ENCODE peak calls at places on chromosomes 6 and 20, in five cellular contexts. S is heart left ventricle, C is uterus, Y is psoas muscle, I is right cardiac atrium. U is an unnamed sample.

GRCh38 chr20:17655865-17656489 is 26.1 kb downstream of the RRBP1 start:
- DNase-seq in C (peak; percentile 14), I (no peak), S (no peak), Y (no peak), U (peak; percentile 73)

GRCh38 chr6:66937180-66937579 is 1230.2 kb upstream of the EYS start:
- DNase-seq in C (no peak), Y (no peak), S (no peak), I (no peak), U (no peak)

GRCh38 chr6:126773122-126773805 is 345.2 kb upstream of the RSPO3 start:
- DNase-seq in S (no peak), Y (no peak), I (peak; percentile 39), C (no peak), U (no peak)

GRCh38 chr6:169701953-169702639 is at the start of the genes C6orf120 and WDR27:
- DNase-seq in Y (peak; percentile 98), S (peak; percentile 96), C (peak; percentile 94), I (peak; percentile 99), U (peak; percentile 93)

GRCh38 chr20:40882173-40882572 is 146.4 kb upstream of the TOP1 start:
- DNase-seq in S (no peak), C (no peak), I (no peak), Y (no peak), U (no peak)

GRCh38 chr6:20069130-20069529 is 143.1 kb downstream of the MBOAT1 start:
- DNase-seq in Y (no peak), S (no peak), I (no peak), C (no peak), U (no peak)

GRCh38 chr6:144468709-144469108 is 183.6 kb downstream of the UTRN start:
- DNase-seq in Y (no peak), I (no peak), S (no peak), C (no peak), U (no peak)

GRCh38 chr20:40961176-40961575 is 67.4 kb upstream of the TOP1 start:
- DNase-seq in Y (no peak), I (no peak), S (no peak), C (no peak), U (no peak)

GRCh38 chr6:52337633-52338290 is 24.2 kb upstream of the PAQR8 start:
- DNase-seq in I (no peak), Y (no peak), C (no peak), S (no peak), U (peak; percentile 58)

GRCh38 chr6:166673309-166673708 is 46.3 kb upstream of the RPS6KA2 start:
- DNase-seq in I (no peak), S (no peak), C (no peak), Y (no peak), U (no peak)
- H3K27ac ChIP-seq in I (no peak overlapping the region), S (no peak overlapping the region), C (no peak overlapping the region), Y (no peak overlapping the region), U (no peak overlapping the region)

DNA sequence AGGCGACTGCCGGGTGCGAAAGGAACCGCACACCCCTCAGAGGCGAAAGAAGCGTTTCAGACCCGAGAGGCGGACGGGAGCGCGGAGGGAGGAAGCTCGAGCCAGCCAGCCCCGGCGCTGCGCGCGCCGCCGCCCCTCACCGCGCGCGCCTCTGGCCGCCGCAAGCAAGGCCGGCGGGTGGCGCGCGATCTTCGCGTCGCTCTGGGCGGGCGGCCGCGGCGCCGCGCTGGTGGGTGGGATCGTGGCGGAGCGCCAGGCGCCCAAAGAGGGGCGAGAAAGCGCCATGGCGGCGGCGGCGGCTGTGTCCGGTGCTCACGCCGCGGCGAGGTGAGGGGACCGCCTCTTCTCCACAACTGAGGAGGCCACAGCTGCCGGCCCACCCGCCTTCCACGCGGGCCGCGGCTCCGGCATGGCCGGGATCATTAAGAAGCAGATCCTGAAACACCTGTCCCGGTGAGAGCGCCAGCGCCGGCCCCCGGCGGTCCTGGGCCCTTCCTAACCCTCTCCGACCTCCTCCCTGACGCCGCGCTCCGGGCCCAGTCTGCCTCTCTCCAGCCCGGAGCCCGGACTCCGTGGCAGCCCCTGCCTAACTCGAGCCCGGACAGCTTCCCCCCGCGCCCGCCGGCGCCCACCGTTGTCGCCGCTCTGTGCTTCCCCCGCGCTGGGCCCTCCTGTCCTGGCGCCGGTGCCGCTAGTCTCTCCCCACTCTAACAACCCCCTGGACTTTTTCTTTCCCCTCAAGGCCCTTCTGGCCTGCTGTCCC is at the start of gene BLTP3A:
- DNase-seq in Y (peak; percentile 81), I (peak; percentile 90), C (peak; percentile 68), S (peak; percentile 83), U (peak; percentile 80)
- H3K4me3 ChIP-seq in Y (peak within 1 kb of the TSS; percentile 100), I (peak within 1 kb of the TSS; percentile 72), C (peak within 1 kb of the TSS; percentile 72), S (peak within 1 kb of the TSS; percentile 82), U (peak within 1 kb of the TSS; percentile 86)

GRCh38 chr6:82216549-82216948 is 31.0 kb downstream of the IBTK start:
- DNase-seq in Y (no peak), C (no peak), I (no peak), S (no peak), U (no peak)
- H3K27ac ChIP-seq in Y (no peak overlapping the region), C (no peak overlapping the region), I (no peak overlapping the region), S (no peak overlapping the region), U (no peak overlapping the region)

GRCh38 chr6:11206576-11206975 is 25.9 kb downstream of the NEDD9 start:
- DNase-seq in S (no peak), Y (no peak), I (no peak), C (no peak), U (peak; percentile 84)

GRCh38 chr6:11205721-11206120 is 26.7 kb downstream of the NEDD9 start:
- DNase-seq in C (no peak), Y (no peak), S (no peak), I (no peak), U (no peak)

GRCh38 chr6:11208267-11208666 is 24.2 kb downstream of the NEDD9 start:
- DNase-seq in Y (no peak), I (no peak), S (no peak), C (no peak), U (no peak)

GRCh38 chr6:11209369-11209768 is 23.1 kb downstream of the NEDD9 start:
- DNase-seq in C (no peak), I (no peak), Y (no peak), S (no peak), U (no peak)

GRCh38 chr6:11207199-11207968 is 25.1 kb downstream of the NEDD9 start:
- DNase-seq in Y (no peak), S (peak; percentile 48), C (peak; percentile 37), I (no peak), U (peak; percentile 98)
- H3K4me3 ChIP-seq in Y (no peak overlapping the region), S (no peak overlapping the region), C (no peak overlapping the region), I (no peak overlapping the region), U (peak overlapping the region; percentile 56)

GRCh38 chr6:160509610-160510009 is 154.5 kb downstream of the LPA start:
- DNase-seq in I (no peak), C (no peak), Y (no peak), S (no peak), U (no peak)
- H3K27ac ChIP-seq in I (no peak overlapping the region), C (no peak overlapping the region), Y (no peak overlapping the region), S (no peak overlapping the region), U (no peak overlapping the region)

DNA sequence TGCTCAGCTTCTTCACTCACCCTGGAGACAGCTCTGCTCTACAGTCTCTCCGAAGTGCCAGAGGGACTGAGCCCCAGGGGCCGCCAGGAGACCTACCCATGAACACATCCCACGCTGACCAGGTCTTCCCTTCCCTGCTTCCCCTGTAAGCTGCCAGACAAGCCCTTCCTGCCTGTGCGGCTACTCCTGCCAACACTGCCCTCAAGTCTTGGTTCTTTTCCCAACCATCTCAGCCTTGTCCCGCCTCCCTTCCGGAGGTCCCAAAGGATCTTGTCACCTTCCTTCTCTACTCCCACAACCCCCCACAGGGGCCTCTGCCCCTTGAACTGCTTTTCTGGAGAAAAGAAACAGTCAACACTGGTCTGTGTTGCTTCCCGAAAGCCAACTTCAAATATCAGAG is 15.0 kb downstream of the CPNE5 start:
- DNase-seq in S (peak; percentile 39), C (no peak), I (no peak), Y (no peak), U (no peak)
- H3K4me3 ChIP-seq in S (no peak overlapping the region), C (no peak overlapping the region), I (no peak overlapping the region), Y (no peak overlapping the region), U (no peak overlapping the region)

GRCh38 chr20:14553774-14554524 is 216.5 kb upstream of the FLRT3 start:
- DNase-seq in S (no peak), C (no peak), Y (peak; percentile 11), I (no peak), U (no peak)
- H3K27ac ChIP-seq in S (no peak overlapping the region), C (no peak overlapping the region), Y (no peak overlapping the region), I (no peak overlapping the region), U (no peak overlapping the region)

DNA sequence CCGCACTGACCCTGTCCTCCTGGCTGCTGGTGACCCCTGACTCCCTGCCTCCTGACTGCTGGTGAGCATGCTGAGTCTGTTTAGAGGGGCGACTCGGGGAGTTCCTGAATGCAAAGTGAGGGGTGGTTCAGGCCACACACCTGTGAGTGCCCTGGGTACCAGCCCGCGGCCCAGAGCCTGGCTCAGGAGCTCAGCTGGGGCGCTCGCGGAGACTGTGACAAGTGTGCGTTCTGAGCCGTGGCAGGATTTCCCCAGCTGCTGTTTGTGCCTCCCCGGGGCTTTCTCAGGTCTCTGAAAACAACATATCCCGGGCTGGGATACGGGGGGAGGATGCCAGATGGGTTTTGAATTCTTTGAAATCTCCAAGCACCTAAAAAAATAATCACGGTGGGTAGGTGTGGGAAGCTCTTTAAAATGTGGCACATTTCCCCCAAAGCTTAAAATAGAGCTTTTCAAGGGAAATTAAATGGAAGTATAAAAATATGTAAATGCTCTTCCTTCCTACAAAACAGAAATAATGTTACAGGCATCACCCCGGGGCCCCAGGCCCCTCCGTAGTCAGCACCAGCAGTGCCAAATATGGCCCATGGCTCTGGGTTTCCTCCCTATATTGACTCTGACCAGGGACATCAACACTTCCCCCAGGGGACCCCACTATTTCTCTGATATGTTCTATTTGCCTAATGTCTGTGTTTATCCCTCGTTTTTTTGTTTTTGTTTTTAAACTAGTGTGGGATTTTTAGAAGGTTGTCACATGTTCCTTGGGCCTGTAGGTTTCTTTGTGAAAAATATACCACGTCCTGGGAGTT is 49.9 kb upstream of the TAGAP start:
- DNase-seq in C (no peak), S (no peak), I (no peak), Y (no peak), U (no peak)
- H3K4me3 ChIP-seq in C (no peak overlapping the region), S (no peak overlapping the region), I (no peak overlapping the region), Y (no peak overlapping the region), U (no peak overlapping the region)

GRCh38 chr6:53858196-53858595 is 63.4 kb downstream of the LRRC1 start:
- DNase-seq in I (no peak), Y (no peak), S (no peak), C (no peak), U (no peak)
- H3K27ac ChIP-seq in I (no peak overlapping the region), Y (no peak overlapping the region), S (no peak overlapping the region), C (no peak overlapping the region), U (no peak overlapping the region)

GRCh38 chr20:21507275-21508229 is 6.3 kb downstream of the NKX2-2 start:
- DNase-seq in S (no peak), C (no peak), Y (no peak), I (no peak), U (no peak)

GRCh38 chr20:21510414-21510971 is 3.4 kb downstream of the NKX2-2 start:
- DNase-seq in S (no peak), C (no peak), I (no peak), Y (no peak), U (no peak)

GRCh38 chr20:21509597-21510331 is 4.1 kb downstream of the NKX2-2 start:
- DNase-seq in S (no peak), C (no peak), Y (no peak), I (no peak), U (no peak)

GRCh38 chr20:21508230-21509078 is 5.4 kb downstream of the NKX2-2 start:
- DNase-seq in C (no peak), I (no peak), Y (no peak), S (no peak), U (no peak)

GRCh38 chr20:21509079-21509596 is 4.7 kb downstream of the NKX2-2 start:
- DNase-seq in S (no peak), Y (no peak), C (no peak), I (no peak), U (no peak)
- H3K4me3 ChIP-seq in S (no peak overlapping the region), Y (no peak overlapping the region), C (no peak overlapping the region), I (no peak overlapping the region), U (no peak overlapping the region)

U was measured in PC-3.